ENCODE peak calls at places on chromosomes 2 and 18, in six cellular contexts. One of them, this sample, is unnamed. For H3K9me3, the result is how much of the 10 kb centered on the place peaks cover.

GRCh38 chr2:198401644-198402043 is 597.3 kb downstream of the PLCL1 start:
- DNase-seq in AG04450: no peak
- DNase-seq in uterus: no peak
- DNase-seq in ovary: no peak
- DNase-seq in esophagus squamous epithelium: no peak
- DNase-seq in colonic mucosa: no peak
- DNase-seq in this sample: no peak

GRCh38 chr18:59627414-59627813 is 69.8 kb downstream of the CCBE1 start:
- DNase-seq in AG04450: no peak
- DNase-seq in uterus: no peak
- DNase-seq in ovary: no peak
- DNase-seq in esophagus squamous epithelium: no peak
- DNase-seq in colonic mucosa: no peak
- DNase-seq in this sample: no peak

GRCh38 chr2:70655786-70656185 is 102.2 kb upstream of the TGFA start:
- DNase-seq in AG04450: no peak
- DNase-seq in uterus: no peak
- DNase-seq in ovary: no peak
- DNase-seq in esophagus squamous epithelium: no peak
- DNase-seq in colonic mucosa: no peak
- DNase-seq in this sample: no peak

GRCh38 chr18:37483221-37483971 is 82.2 kb downstream of the CELF4 start:
- DNase-seq in AG04450: no peak
- DNase-seq in uterus: no peak
- DNase-seq in ovary: no peak
- DNase-seq in esophagus squamous epithelium: no peak
- DNase-seq in colonic mucosa: no peak
- DNase-seq in this sample: no peak

GRCh38 chr2:14790041-14790640 is 157.6 kb downstream of the LRATD1 start:
- DNase-seq in AG04450: no peak
- DNase-seq in uterus: no peak
- DNase-seq in ovary: no peak
- DNase-seq in esophagus squamous epithelium: no peak
- DNase-seq in colonic mucosa: no peak
- DNase-seq in this sample: no peak

GRCh38 chr2:135703300-135703699 is 38.4 kb upstream of the UBXN4 start:
- DNase-seq in AG04450: no peak
- DNase-seq in uterus: no peak
- DNase-seq in ovary: no peak
- DNase-seq in esophagus squamous epithelium: no peak
- DNase-seq in colonic mucosa: no peak
- DNase-seq in this sample: no peak

GRCh38 chr2:130836501-130837174 is at the start of gene ARHGEF4:
- DNase-seq in AG04450: no peak
- DNase-seq in uterus: no peak
- DNase-seq in ovary: no peak
- DNase-seq in esophagus squamous epithelium: no peak
- DNase-seq in colonic mucosa: peak
- DNase-seq in this sample: peak

GRCh38 chr2:212227755-212228154 is 310.8 kb downstream of the ERBB4 start:
- DNase-seq in AG04450: peak
- DNase-seq in uterus: no peak
- DNase-seq in ovary: no peak
- DNase-seq in esophagus squamous epithelium: no peak
- DNase-seq in colonic mucosa: no peak
- DNase-seq in this sample: peak

GRCh38 chr2:218879881-218880748 is 537 bp upstream of the WNT10A start:
- DNase-seq in AG04450: no peak
- DNase-seq in uterus: no peak
- DNase-seq in ovary: no peak
- DNase-seq in esophagus squamous epithelium: no peak
- DNase-seq in colonic mucosa: peak
- DNase-seq in this sample: no peak

GRCh38 chr2:237131749-237132148 is 46.1 kb downstream of the COPS8 start:
- DNase-seq in AG04450: no peak
- DNase-seq in uterus: no peak
- DNase-seq in ovary: no peak
- DNase-seq in esophagus squamous epithelium: no peak
- DNase-seq in colonic mucosa: no peak
- DNase-seq in this sample: no peak

GRCh38 chr18:11823545-11823944 is 27.7 kb upstream of the CHMP1B start:
- DNase-seq in AG04450: no peak
- DNase-seq in uterus: no peak
- DNase-seq in ovary: no peak
- DNase-seq in esophagus squamous epithelium: no peak
- DNase-seq in colonic mucosa: no peak
- DNase-seq in this sample: no peak
- H3K27ac ChIP-seq in AG04450: no peak
- H3K27ac ChIP-seq in uterus: no peak
- H3K27ac ChIP-seq in ovary: no peak
- H3K27ac ChIP-seq in esophagus squamous epithelium: no peak
- H3K27ac ChIP-seq in colonic mucosa: no peak
- H3K27ac ChIP-seq in this sample: no peak

GRCh38 chr2:27573452-27573851 is 9.4 kb upstream of the ZNF512 start:
- DNase-seq in AG04450: peak
- DNase-seq in uterus: no peak
- DNase-seq in ovary: no peak
- DNase-seq in esophagus squamous epithelium: no peak
- DNase-seq in colonic mucosa: no peak
- DNase-seq in this sample: no peak
- H3K9me3 ChIP-seq in AG04450: under half
- H3K9me3 ChIP-seq in uterus: under half
- H3K9me3 ChIP-seq in ovary: under half
- H3K9me3 ChIP-seq in esophagus squamous epithelium: under half
- H3K9me3 ChIP-seq in colonic mucosa: under half
- H3K9me3 ChIP-seq in this sample: under half

GRCh38 chr18:49814147-49814499 is 790 bp upstream of the ACAA2 start:
- DNase-seq in AG04450: peak
- DNase-seq in uterus: peak
- DNase-seq in ovary: peak
- DNase-seq in esophagus squamous epithelium: no peak
- DNase-seq in colonic mucosa: no peak
- DNase-seq in this sample: peak

GRCh38 chr18:49812321-49813070 is 837 bp downstream of the ACAA2 start:
- DNase-seq in AG04450: no peak
- DNase-seq in uterus: no peak
- DNase-seq in ovary: no peak
- DNase-seq in esophagus squamous epithelium: no peak
- DNase-seq in colonic mucosa: no peak
- DNase-seq in this sample: no peak

GRCh38 chr18:49813321-49814146 is at the start of gene ACAA2:
- DNase-seq in AG04450: peak
- DNase-seq in uterus: peak
- DNase-seq in ovary: peak
- DNase-seq in esophagus squamous epithelium: peak
- DNase-seq in colonic mucosa: peak
- DNase-seq in this sample: peak

GRCh38 chr18:49813071-49813320 is 337 bp downstream of the ACAA2 start:
- DNase-seq in AG04450: no peak
- DNase-seq in uterus: peak
- DNase-seq in ovary: no peak
- DNase-seq in esophagus squamous epithelium: no peak
- DNase-seq in colonic mucosa: peak
- DNase-seq in this sample: peak

GRCh38 chr18:49811151-49811938 is 2.0 kb downstream of the ACAA2 start:
- DNase-seq in AG04450: no peak
- DNase-seq in uterus: no peak
- DNase-seq in ovary: no peak
- DNase-seq in esophagus squamous epithelium: no peak
- DNase-seq in colonic mucosa: no peak
- DNase-seq in this sample: no peak
- H3K4me3 ChIP-seq in AG04450: no peak
- H3K4me3 ChIP-seq in uterus: no peak
- H3K4me3 ChIP-seq in ovary: no peak
- H3K4me3 ChIP-seq in esophagus squamous epithelium: peak
- H3K4me3 ChIP-seq in colonic mucosa: no peak
- H3K4me3 ChIP-seq in this sample: no peak

DNA sequence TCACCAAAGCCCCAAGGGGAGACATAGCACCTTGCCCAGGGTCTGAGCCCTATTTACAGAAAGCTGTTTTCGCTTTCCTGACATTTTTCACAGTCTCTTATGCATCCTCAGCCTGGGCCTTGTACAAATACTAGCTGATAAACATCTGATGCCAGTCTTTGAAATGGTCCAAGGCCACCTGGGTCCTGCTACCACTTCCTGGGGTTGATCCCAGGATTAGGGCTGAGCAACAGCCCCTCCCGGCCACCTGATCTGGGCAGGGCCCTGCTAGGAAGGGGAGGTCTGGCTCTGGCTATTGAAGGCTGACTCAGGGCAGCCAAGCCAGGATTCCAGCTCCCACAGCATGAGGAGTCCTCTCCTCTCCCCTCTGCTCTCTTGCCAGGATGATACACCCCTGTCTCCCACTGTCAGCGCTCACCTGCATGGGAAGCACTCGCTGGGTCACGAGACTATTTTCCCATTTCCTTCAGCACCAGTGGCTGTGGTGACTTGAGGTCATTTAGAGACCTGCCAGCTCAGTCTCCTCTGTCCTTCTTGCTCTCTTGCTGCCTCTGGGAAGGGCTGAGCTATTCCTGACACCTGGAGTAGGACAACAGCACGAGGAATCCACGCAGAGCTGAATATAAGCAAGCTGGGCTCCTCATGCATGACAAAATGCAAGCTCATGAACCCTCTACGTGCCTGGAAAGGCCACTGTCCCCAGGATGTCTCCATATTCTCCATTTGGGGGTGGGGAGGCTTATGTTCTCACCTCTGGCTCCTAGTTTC is 53.0 kb upstream of the LGALSL start:
- DNase-seq in AG04450: no peak
- DNase-seq in uterus: no peak
- DNase-seq in ovary: no peak
- DNase-seq in esophagus squamous epithelium: no peak
- DNase-seq in colonic mucosa: peak
- DNase-seq in this sample: no peak
- H3K27ac ChIP-seq in AG04450: no peak
- H3K27ac ChIP-seq in uterus: no peak
- H3K27ac ChIP-seq in ovary: no peak
- H3K27ac ChIP-seq in esophagus squamous epithelium: peak
- H3K27ac ChIP-seq in colonic mucosa: peak
- H3K27ac ChIP-seq in this sample: no peak

This sample was measured in right cardiac atrium.